ENCODE peak calls at places on chromosome 12, in four cellular contexts. G is SK-N-SH, S is GM12878, L is K562. Z is an unnamed sample.

GRCh38 chr12:32568241-32568640 is 110.9 kb upstream of the DNM1L start:
- DNase-seq in S (no peak), L (no peak), G (no peak), Z (no peak)

GRCh38 chr12:88870000-88870737 is 289.9 kb upstream of the KITLG start:
- DNase-seq in G (no peak), S (no peak), L (no peak), Z (no peak)

GRCh38 chr12:101044512-101045074 is 165.4 kb downstream of the SLC5A8 start:
- DNase-seq in S (no peak), L (no peak), G (no peak), Z (no peak)

GRCh38 chr12:77686760-77687159 is 143.9 kb upstream of the NAV3 start:
- DNase-seq in S (no peak), L (no peak), G (no peak), Z (no peak)

GRCh38 chr12:62924084-62924483 is 10.9 kb downstream of the PPM1H start:
- DNase-seq in L (no peak), S (no peak), G (no peak), Z (no peak)

GRCh38 chr12:125305221-125305620 is 240.0 kb downstream of the AACS start:
- DNase-seq in L (no peak), S (no peak), G (no peak), Z (no peak)

GRCh38 chr12:120158351-120158750 is 36.2 kb downstream of the GCN1 start:
- DNase-seq in G (no peak), S (no peak), L (no peak), Z (no peak)

GRCh38 chr12:24948452-24948815 is 467 bp downstream of the BCAT1 start:
- DNase-seq in S (peak), G (peak), L (peak), Z (no peak)

GRCh38 chr12:5796171-5797091 is 148.6 kb downstream of the ANO2 start:
- DNase-seq in G (peak), L (peak), S (no peak), Z (peak)

GRCh38 chr12:132772551-132772950 is 10.9 kb upstream of the ANKLE2 start:
- DNase-seq in G (no peak), S (no peak), L (no peak), Z (no peak)

GRCh38 chr12:40031965-40032364 is 73.9 kb downstream of the SLC2A13 start:
- DNase-seq in L (no peak), G (no peak), S (no peak), Z (peak)

GRCh38 chr12:56630180-56630632 is at the start of gene BAZ2A:
- DNase-seq in G (peak), L (peak), S (no peak), Z (peak)

GRCh38 chr12:92085040-92085439 is 60.6 kb downstream of the BTG1 start:
- DNase-seq in G (no peak), S (no peak), L (no peak), Z (no peak)

GRCh38 chr12:75720807-75721206 is 209.4 kb upstream of the KRR1 start:
- DNase-seq in L (no peak), S (no peak), G (peak), Z (peak)

GRCh38 chr12:114018669-114019068 is 52.5 kb upstream of the RBM19 start:
- DNase-seq in G (no peak), L (no peak), S (no peak), Z (no peak)

GRCh38 chr12:98559666-98560065 is 33.8 kb upstream of the SLC25A3 start:
- DNase-seq in S (no peak), G (no peak), L (no peak), Z (no peak)

GRCh38 chr12:133108150-133108549 is 21.9 kb downstream of the ZNF891 start:
- DNase-seq in L (no peak), S (no peak), G (no peak), Z (no peak)

GRCh38 chr12:6065872-6066217 is 58.6 kb downstream of the VWF start:
- DNase-seq in S (no peak), G (no peak), L (no peak), Z (no peak)

GRCh38 chr12:107903377-107904061 is 129.0 kb downstream of the ASCL4 start:
- DNase-seq in G (peak), L (peak), S (peak), Z (peak)

GRCh38 chr12:104095289-104095688 is 31.0 kb downstream of the HCFC2 start:
- DNase-seq in G (no peak), S (no peak), L (no peak), Z (no peak)

GRCh38 chr12:9636807-9637206 is 29.1 kb upstream of the KLRB1 start:
- DNase-seq in S (no peak), G (no peak), L (peak), Z (no peak)

GRCh38 chr12:79127268-79127895 is 262.8 kb downstream of the SYT1 start:
- DNase-seq in L (no peak), S (no peak), G (no peak), Z (no peak)

GRCh38 chr12:114420553-114420952 is 14.6 kb upstream of the TBX5 start:
- DNase-seq in S (no peak), G (no peak), L (no peak), Z (no peak)

GRCh38 chr12:114443607-114444421 is 37.9 kb upstream of the TBX5 start:
- DNase-seq in S (no peak), L (no peak), G (no peak), Z (no peak)

GRCh38 chr12:54439521-54440255 is 20.6 kb upstream of the ITGA5 start:
- DNase-seq in S (no peak), L (peak), G (peak), Z (peak)

GRCh38 chr12:22626429-22626828 is 1.5 kb downstream of the ETNK1 start:
- DNase-seq in G (no peak), S (peak), L (no peak), Z (no peak)

GRCh38 chr12:12872934-12873275 is 18.5 kb upstream of the GPRC5A start:
- DNase-seq in S (no peak), G (no peak), L (no peak), Z (no peak)

GRCh38 chr12:54935235-54935951 is 49.2 kb downstream of the TESPA1 start:
- DNase-seq in S (peak), G (no peak), L (peak), Z (peak)

GRCh38 chr12:127964717-127965116 is 302.3 kb upstream of the TMEM132C start:
- DNase-seq in S (no peak), G (no peak), L (no peak), Z (no peak)

GRCh38 chr12:32583535-32583934 is 95.6 kb upstream of the DNM1L start:
- DNase-seq in L (no peak), G (no peak), S (no peak), Z (no peak)

GRCh38 chr12:50415899-50416479 is 15.3 kb downstream of the LARP4 start:
- DNase-seq in G (no peak), L (peak), S (no peak), Z (no peak)
- TF ChIP-seq JUND in G (no peak), L (no peak), S (no peak), Z (no peak)

GRCh38 chr12:71661977-71662522 is 1.6 kb downstream of the ZFC3H1 start:
- DNase-seq in G (no peak), L (peak), S (no peak), Z (no peak)
- TF ChIP-seq JUND in G (no peak), L (peak), S (no peak), Z (no peak)

GRCh38 chr12:115963030-115963480 is 314.4 kb downstream of the MED13L start:
- DNase-seq in S (no peak), G (no peak), L (no peak), Z (no peak)
- TF ChIP-seq JUND in S (no peak), G (peak), L (no peak), Z (no peak)

GRCh38 chr12:123076604-123077297 is 74.1 kb downstream of the PITPNM2 start:
- DNase-seq in L (no peak), G (peak), S (no peak), Z (no peak)
- TF ChIP-seq JUND in L (no peak), G (no peak), S (no peak), Z (no peak)

GRCh38 chr12:109189291-109189690 is 72.9 kb downstream of the ACACB start:
- DNase-seq in L (no peak), S (no peak), G (no peak), Z (no peak)

GRCh38 chr12:109191621-109192250 is 75.3 kb downstream of the ACACB start:
- DNase-seq in L (no peak), S (no peak), G (no peak), Z (no peak)

GRCh38 chr12:109193896-109194295 is 77.5 kb downstream of the ACACB start:
- DNase-seq in G (no peak), S (no peak), L (no peak), Z (no peak)

GRCh38 chr12:109196332-109196731 is 79.9 kb downstream of the ACACB start:
- DNase-seq in L (no peak), G (no peak), S (no peak), Z (no peak)

GRCh38 chr12:109192358-109192757 is 76.0 kb downstream of the ACACB start:
- DNase-seq in L (no peak), G (no peak), S (no peak), Z (no peak)
- TF ChIP-seq JUND in L (no peak), G (no peak), S (no peak), Z (no peak)